ENCODE peak calls at places on chromosomes 6 and 20, in ten cellular contexts. Q, N, C, Z, R, U, O, I, G and K are unnamed samples.
A peak's percentile ranks its signal among the peaks of the same experiment; 100 is the strongest.

GRCh38 chr20:1185316-1185741 is 548 bp upstream of the TMEM74B start:
- DNase-seq in C (no peak), Z (peak; percentile 45), G (no peak), I (peak; percentile 51), Q (no peak), N (no peak), U (peak; percentile 7), O (no peak), R (no peak), K (no peak)

GRCh38 chr20:52592567-52592966 is 379.6 kb upstream of the TSHZ2 start:
- DNase-seq in Q (no peak), U (no peak), N (no peak), I (no peak), G (no peak), C (no peak), R (no peak), O (no peak), Z (no peak), K (no peak)

GRCh38 chr6:44064089-44064947 is 62.9 kb downstream of the MRPL14 start:
- DNase-seq in U (peak; percentile 51), O (no peak), G (no peak), Q (no peak), I (no peak), R (peak; percentile 81), Z (no peak), C (peak; percentile 96), N (no peak), K (no peak)

GRCh38 chr20:42987376-42988114 is 202.2 kb downstream of the PTPRT start:
- DNase-seq in O (no peak), Z (no peak), Q (no peak), R (no peak), I (no peak), N (no peak), C (no peak), U (no peak), G (no peak), K (no peak)

GRCh38 chr6:85803721-85804120 is 161.0 kb upstream of the SYNCRIP start:
- DNase-seq in Z (no peak), U (no peak), C (no peak), O (no peak), R (no peak), N (no peak), I (no peak), G (no peak), Q (no peak), K (no peak)

GRCh38 chr20:51631011-51631950 is 88.8 kb upstream of the NFATC2 start:
- DNase-seq in N (peak; percentile 65), Q (no peak), O (peak; percentile 11), G (peak; percentile 61), R (peak; percentile 95), Z (no peak), U (peak; percentile 97), C (peak; percentile 91), I (no peak), K (peak; percentile 96)

GRCh38 chr20:51360451-51361230 is 181.9 kb downstream of the NFATC2 start:
- DNase-seq in N (no peak), R (no peak), Z (no peak), C (peak; percentile 77), O (no peak), U (no peak), I (no peak), G (no peak), Q (no peak), K (no peak)

GRCh38 chr6:138088307-138088744 is 18.9 kb downstream of the PERP start:
- DNase-seq in G (no peak), Z (no peak), O (no peak), C (peak; percentile 45), U (peak; percentile 92), R (peak; percentile 26), Q (no peak), I (no peak), N (no peak), K (no peak)

GRCh38 chr20:62576815-62577214 is 65.5 kb upstream of the SLCO4A1 start:
- DNase-seq in C (peak; percentile 96), O (no peak), Q (no peak), Z (no peak), R (peak; percentile 63), G (no peak), I (peak; percentile 78), N (no peak), U (no peak), K (no peak)

GRCh38 chr20:46568570-46569129 is 18.2 kb upstream of the OCSTAMP start:
- DNase-seq in C (no peak), G (no peak), I (peak; percentile 44), R (no peak), Q (no peak), O (no peak), U (peak; percentile 61), Z (peak; percentile 34), N (peak; percentile 92), K (no peak)

GRCh38 chr20:4063631-4064030 is 48.3 kb upstream of the RNF24 start:
- DNase-seq in Q (no peak), U (no peak), N (no peak), I (peak; percentile 7), O (no peak), C (no peak), Z (no peak), R (peak; percentile 57), G (no peak), K (no peak)

GRCh38 chr6:34722451-34722850 is 25.9 kb upstream of the ILRUN start:
- DNase-seq in O (no peak), I (no peak), Q (no peak), R (no peak), N (no peak), U (no peak), C (no peak), Z (no peak), G (no peak), K (no peak)

GRCh38 chr20:32966881-32967781 is 37.1 kb downstream of the SUN5 start:
- DNase-seq in I (no peak), C (no peak), U (no peak), Q (peak; percentile 65), N (no peak), G (no peak), R (peak; percentile 68), O (peak; percentile 71), Z (no peak), K (peak; percentile 74)

GRCh38 chr6:119966484-119966883 is 616.9 kb upstream of the MAN1A1 start:
- DNase-seq in Z (no peak), C (no peak), I (no peak), Q (no peak), U (no peak), G (no peak), N (peak; percentile 32), O (no peak), R (peak; percentile 46), K (no peak)

GRCh38 chr6:35018746-35019145 is 122.4 kb downstream of the TCP11 start:
- DNase-seq in R (no peak), I (no peak), Z (no peak), O (no peak), Q (peak; percentile 16), G (no peak), U (no peak), C (no peak), N (no peak), K (no peak)

GRCh38 chr6:69825904-69826303 is 29.1 kb upstream of the LMBRD1 start:
- DNase-seq in R (peak; percentile 7), O (no peak), C (no peak), Z (no peak), U (no peak), G (no peak), I (no peak), Q (no peak), N (no peak), K (no peak)

GRCh38 chr20:58475466-58475865 is 39.7 kb downstream of the APCDD1L start:
- DNase-seq in I (no peak), G (no peak), U (no peak), R (no peak), O (no peak), N (no peak), C (no peak), Q (peak; percentile 18), Z (no peak), K (no peak)

GRCh38 chr20:61297981-61298380 is 45.9 kb downstream of the CDH4 start:
- DNase-seq in I (no peak), N (no peak), G (no peak), U (no peak), Z (no peak), O (no peak), Q (no peak), C (peak; percentile 94), R (no peak), K (no peak)

GRCh38 chr6:39365281-39366074 is 43.0 kb upstream of the KCNK16 start:
- DNase-seq in I (no peak), C (peak; percentile 90), R (no peak), Q (no peak), O (no peak), G (no peak), Z (no peak), U (no peak), N (no peak), K (no peak)

GRCh38 chr20:10646006-10646405 is 27.8 kb downstream of the JAG1 start:
- DNase-seq in I (no peak), U (no peak), Z (no peak), C (no peak), R (no peak), N (no peak), G (no peak), Q (no peak), O (no peak), K (no peak)

GRCh38 chr6:164016056-164016455 is 601.5 kb downstream of the QKI start:
- DNase-seq in U (no peak), I (no peak), C (no peak), N (no peak), Q (no peak), R (no peak), Z (no peak), G (no peak), O (no peak), K (no peak)

GRCh38 chr6:167647333-167647732 is 179.4 kb upstream of the AFDN start:
- DNase-seq in U (no peak), R (no peak), Q (no peak), G (no peak), O (no peak), N (no peak), I (no peak), C (no peak), Z (no peak), K (no peak)

GRCh38 chr20:36861875-36862801 is 13.8 kb upstream of the TLDC2 start:
- DNase-seq in Q (no peak), I (peak; percentile 35), C (peak; percentile 99), G (no peak), N (peak; percentile 90), Z (no peak), R (no peak), U (peak; percentile 73), O (no peak), K (no peak)

GRCh38 chr20:58389324-58389967 is 417 bp downstream of the VAPB start:
- DNase-seq in I (peak; percentile 57), N (no peak), U (peak; percentile 70), Z (peak; percentile 37), C (peak; percentile 77), O (no peak), G (no peak), R (no peak), Q (no peak), K (no peak)

GRCh38 chr20:2656471-2657117 is 4.2 kb downstream of the NOP56 start:
- DNase-seq in G (no peak), U (no peak), C (no peak), I (no peak), R (peak; percentile 18), Z (no peak), O (no peak), Q (no peak), N (no peak), K (no peak)